ENCODE peak calls at places on chromosomes 11 and 22, in six cellular contexts. M is MM.1S, H is PC-3, T is neural progenitor cell, W is GM23248, E is SK-N-SH. Z is an unnamed sample.

GRCh38 chr11:57015679-57016078 is 27.0 kb downstream of the OR5AK2 start:
- DNase-seq in M (no peak), H (no peak), T (no peak), W (no peak), E (no peak), Z (no peak)

GRCh38 chr22:31296258-31296657 is 4.0 kb upstream of the PIK3IP1 start:
- DNase-seq in M (no peak), H (no peak), T (no peak), W (peak; percentile 78), E (no peak), Z (no peak)

GRCh38 chr11:35305670-35306382 is 113.5 kb downstream of the SLC1A2 start:
- DNase-seq in M (peak; percentile 14), H (peak; percentile 55), T (peak; percentile 76), W (peak; percentile 50), E (peak; percentile 63), Z (peak; percentile 13)

GRCh38 chr11:127939000-127939399 is 648.4 kb downstream of the ETS1 start:
- DNase-seq in M (no peak), H (peak; percentile 35), T (no peak), W (no peak), E (no peak), Z (no peak)

GRCh38 chr11:77106321-77106720 is 3.7 kb downstream of the OMP start:
- DNase-seq in M (no peak), H (peak; percentile 50), T (no peak), W (peak; percentile 42), E (no peak), Z (no peak)

GRCh38 chr11:96280444-96280843 is 62.6 kb downstream of the MAML2 start:
- DNase-seq in M (no peak), H (no peak), T (no peak), W (no peak), E (no peak), Z (no peak)

GRCh38 chr11:46050652-46051051 is 70.6 kb downstream of the PHF21A start:
- DNase-seq in M (no peak), H (no peak), T (no peak), W (no peak), E (no peak), Z (no peak)

GRCh38 chr11:67022341-67022933 is 497 bp upstream of the SYT12 start:
- DNase-seq in M (no peak), H (peak; percentile 96), T (no peak), W (peak; percentile 57), E (peak; percentile 69), Z (peak; percentile 75)

GRCh38 chr11:5488385-5488784 is at the start of gene OR52D1:
- DNase-seq in M (no peak), H (no peak), T (no peak), W (no peak), E (no peak), Z (no peak)

GRCh38 chr11:44889266-44889665 is 61.4 kb downstream of the TP53I11 start:
- DNase-seq in M (no peak), H (no peak), T (no peak), W (peak; percentile 71), E (no peak), Z (no peak)

GRCh38 chr22:26658161-26658560 is 773 bp downstream of the MIAT start:
- DNase-seq in M (peak; percentile 37), H (no peak), T (no peak), W (peak; percentile 11), E (no peak), Z (no peak)

GRCh38 chr22:44092636-44093220 is 68.6 kb downstream of the PARVB start:
- DNase-seq in M (no peak), H (no peak), T (no peak), W (no peak), E (no peak), Z (no peak)

GRCh38 chr11:109789911-109790310 is 303.3 kb upstream of the ZC3H12C start:
- DNase-seq in M (no peak), H (no peak), T (no peak), W (peak; percentile 54), E (no peak), Z (no peak)

GRCh38 chr11:61787928-61788491 is 4.4 kb downstream of the TMEM258 start:
- DNase-seq in M (no peak), H (peak; percentile 48), T (peak; percentile 79), W (peak; percentile 61), E (peak; percentile 74), Z (peak; percentile 48)

GRCh38 chr22:46030241-46030880 is 53.4 kb upstream of the WNT7B start:
- DNase-seq in M (no peak), H (no peak), T (no peak), W (no peak), E (no peak), Z (no peak)

GRCh38 chr22:45757068-45757467 is 85.4 kb downstream of the ATXN10 start:
- DNase-seq in M (no peak), H (no peak), T (peak; percentile 89), W (peak; percentile 58), E (no peak), Z (no peak)

GRCh38 chr11:29319231-29319630 is 697.6 kb downstream of the KCNA4 start:
- DNase-seq in M (no peak), H (no peak), T (no peak), W (peak; percentile 13), E (no peak), Z (no peak)

GRCh38 chr11:2582958-2583604 is 116.7 kb downstream of the KCNQ1OT1 start:
- DNase-seq in M (no peak), H (no peak), T (no peak), W (no peak), E (no peak), Z (no peak)

DNA sequence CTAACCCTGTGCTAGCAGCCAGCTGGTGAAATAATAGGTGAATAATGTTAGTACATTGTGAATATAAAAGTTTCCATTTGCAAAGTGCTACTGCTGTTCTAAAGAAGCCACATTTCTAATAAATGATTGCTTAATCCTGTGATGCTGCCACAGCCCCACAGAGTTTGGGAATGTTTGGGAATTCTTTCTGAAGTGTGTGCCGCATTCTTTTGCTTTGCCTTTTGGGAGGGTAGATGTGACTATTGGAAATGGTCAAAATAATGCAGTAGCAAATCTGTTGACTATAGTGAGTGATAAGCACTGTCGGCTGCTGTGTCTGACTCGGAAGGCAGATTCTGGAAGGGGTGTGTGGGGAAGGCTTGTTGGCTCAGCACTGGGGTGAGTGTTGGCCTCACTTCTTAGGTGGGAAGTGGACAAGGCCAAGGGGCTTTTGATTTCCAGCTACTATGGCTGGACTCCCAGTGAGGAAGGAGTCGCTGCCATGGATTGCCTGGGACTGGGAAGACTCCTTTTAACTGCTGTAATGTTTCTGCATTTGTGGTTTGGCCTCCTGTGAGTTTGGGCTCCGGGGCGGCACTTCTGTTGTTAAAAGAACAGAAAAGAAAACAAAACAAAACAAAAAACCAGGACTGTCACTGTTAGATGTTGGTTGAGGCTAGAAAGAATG is 20.0 kb downstream of the ZBTB16 start:
- DNase-seq in M (no peak), H (no peak), T (no peak), W (peak; percentile 24), E (no peak), Z (no peak)
- H3K9ac ChIP-seq in M (peak overlapping the region; percentile 49), H (no peak overlapping the region), T (no peak overlapping the region), W (no peak overlapping the region), E (no peak overlapping the region), Z (no peak overlapping the region)

GRCh38 chr11:104529213-104529612 is 365.3 kb upstream of the PDGFD start:
- DNase-seq in M (no peak), H (no peak), T (no peak), W (no peak), E (no peak), Z (no peak)
- TF ChIP-seq EZH2phosphoT487 in M (no peak), H (no peak), T (no peak), W (no peak), E (no peak), Z (no peak)

DNA sequence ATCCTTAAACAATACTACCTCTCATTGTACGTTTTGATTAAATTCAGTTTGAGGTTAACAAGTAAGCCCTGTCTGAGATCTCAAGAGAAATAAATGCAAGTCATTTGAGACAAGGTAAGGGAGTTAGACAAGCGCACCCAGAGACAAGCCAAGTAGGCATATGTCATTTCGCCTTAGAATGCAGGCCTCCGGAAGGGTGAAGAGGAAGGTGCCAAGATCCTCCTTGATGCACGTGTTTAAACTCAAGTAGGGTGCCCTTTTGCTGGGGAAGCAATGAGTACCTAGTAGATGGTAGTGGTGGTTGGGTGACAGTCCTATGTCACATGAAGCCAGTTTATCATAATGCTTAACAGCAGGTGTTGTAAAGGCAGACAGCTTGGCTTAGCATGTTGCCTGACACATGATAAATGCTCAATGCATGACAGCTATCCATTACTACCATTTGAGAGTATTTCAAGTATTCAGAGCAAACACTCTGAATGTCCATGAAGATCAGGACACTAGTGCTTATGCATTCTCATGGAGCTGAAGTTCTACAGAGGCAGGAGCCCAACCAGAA is 415.9 kb downstream of the TMEM135 start:
- DNase-seq in M (peak; percentile 18), H (no peak), T (no peak), W (no peak), E (no peak), Z (no peak)
- H3K9ac ChIP-seq in M (peak overlapping the region; percentile 45), H (no peak overlapping the region), T (no peak overlapping the region), W (no peak overlapping the region), E (no peak overlapping the region), Z (no peak overlapping the region)

GRCh38 chr11:30429550-30429949 is 106.6 kb downstream of the ARL14EP start:
- DNase-seq in M (no peak), H (no peak), T (no peak), W (no peak), E (peak; percentile 48), Z (no peak)
- TF ChIP-seq EZH2phosphoT487 in M (no peak), H (no peak), T (no peak), W (no peak), E (no peak), Z (no peak)

GRCh38 chr11:129324533-129325175 is 51.0 kb upstream of the BARX2 start:
- DNase-seq in M (no peak), H (peak; percentile 88), T (no peak), W (peak; percentile 63), E (no peak), Z (no peak)
- H3K9ac ChIP-seq in M (no peak overlapping the region), H (peak overlapping the region; percentile 0), T (no peak overlapping the region), W (peak overlapping the region; percentile 17), E (no peak overlapping the region), Z (no peak overlapping the region)

Z was measured in HCT116.